ENCODE peak calls at places on chromosomes 3 and 15, in four cellular contexts. W is fibroblast of lung; J is CD4-positive, CD25-positive, alpha-beta regulatory T cell; D is stomach. O is an unnamed sample. For H3K27me3, the result is how much of the 10 kb centered on the place peaks cover.

GRCh38 chr3:192494176-192494575 is 233.2 kb downstream of the FGF12 start:
- DNase-seq in W (no peak), J (no peak), D (no peak), O (no peak)

GRCh38 chr3:53286727-53287412 is 31.0 kb upstream of the TKT start:
- DNase-seq in W (peak), J (no peak), D (no peak), O (no peak)

GRCh38 chr15:99096173-99096893 is 8.5 kb upstream of the SYNM start:
- DNase-seq in W (no peak), J (no peak), D (no peak), O (no peak)

GRCh38 chr15:31570591-31570990 is 244.0 kb downstream of the KLF13 start:
- DNase-seq in W (no peak), J (no peak), D (no peak), O (no peak)

GRCh38 chr15:79185199-79185598 is 94.6 kb upstream of the RASGRF1 start:
- DNase-seq in W (no peak), J (no peak), D (no peak), O (no peak)

GRCh38 chr3:128346562-128346961 is 120.1 kb downstream of the DNAJB8 start:
- DNase-seq in W (no peak), J (no peak), D (no peak), O (no peak)

GRCh38 chr15:48555244-48555804 is 90.2 kb downstream of the FBN1 start:
- DNase-seq in W (peak), J (no peak), D (no peak), O (no peak)

GRCh38 chr3:193780810-193781472 is 187.9 kb downstream of the OPA1 start:
- DNase-seq in W (peak), J (no peak), D (peak), O (no peak)

GRCh38 chr3:156617145-156617544 is 57.2 kb upstream of the TIPARP start:
- DNase-seq in W (no peak), J (no peak), D (no peak), O (no peak)

GRCh38 chr15:38853608-38854007 is 289.0 kb upstream of the RASGRP1 start:
- DNase-seq in W (peak), J (peak), D (no peak), O (no peak)

GRCh38 chr3:57059416-57059815 is 1.0 kb upstream of the SPATA12 start:
- DNase-seq in W (no peak), J (no peak), D (no peak), O (no peak)
- H3K27ac ChIP-seq in W (no peak), J (no peak), D (peak), O (no peak)

DNA sequence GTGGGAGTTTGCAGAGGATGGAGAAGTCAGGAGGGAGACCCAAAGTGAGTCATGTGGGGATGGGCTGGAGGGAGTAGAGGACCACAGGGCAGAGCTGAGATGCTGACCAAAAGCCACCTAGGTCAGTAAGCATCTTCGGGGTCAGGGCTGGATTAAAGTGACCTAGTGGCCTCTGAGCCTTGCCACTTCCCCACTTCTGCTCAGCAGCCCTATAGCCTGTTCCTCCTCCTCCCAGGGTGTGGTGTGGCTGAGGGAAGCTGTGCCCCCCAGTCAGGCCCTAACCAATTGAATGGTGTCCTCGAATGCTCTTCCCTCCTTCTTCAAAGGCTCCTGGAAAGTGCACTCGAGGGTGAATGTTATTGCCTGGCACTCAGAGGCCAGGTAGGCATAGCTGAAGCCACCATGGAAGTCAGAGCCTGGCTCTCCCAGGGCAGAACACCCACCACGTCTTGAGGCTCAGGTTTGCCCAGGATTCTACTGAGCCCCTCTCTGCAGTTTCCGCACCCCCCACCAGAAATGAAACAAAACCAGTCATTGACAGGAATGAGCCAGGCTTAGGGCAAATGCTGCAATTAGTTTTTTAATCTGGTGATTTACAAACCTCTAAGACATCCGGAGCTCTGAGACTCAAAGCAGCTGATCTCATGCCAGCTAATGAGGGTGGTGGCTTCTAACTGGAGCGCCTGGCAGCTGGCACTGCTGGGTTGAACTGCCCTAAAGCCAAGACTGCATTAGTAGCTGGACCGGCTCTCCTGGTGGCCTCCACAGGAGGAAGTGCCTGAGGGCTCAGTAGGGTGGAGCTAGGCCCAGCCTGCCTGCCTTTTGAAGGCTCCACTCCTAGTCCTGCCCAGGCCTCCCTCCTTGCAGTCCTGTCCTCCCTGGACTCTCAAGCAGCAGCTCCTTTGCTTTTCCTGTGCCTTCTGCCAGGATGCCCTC is 25.9 kb upstream of the VIPR1 start:
- DNase-seq in W (no peak), J (no peak), D (peak), O (no peak)
- H3K4me3 ChIP-seq in W (no peak), J (no peak), D (no peak), O (no peak)

GRCh38 chr15:70410371-70410975 is 312.8 kb upstream of the TLE3 start:
- DNase-seq in W (no peak), J (no peak), D (no peak), O (no peak)

GRCh38 chr15:70415330-70415884 is 317.7 kb upstream of the TLE3 start:
- DNase-seq in W (no peak), J (no peak), D (no peak), O (no peak)

GRCh38 chr15:70411464-70411863 is 313.7 kb upstream of the TLE3 start:
- DNase-seq in W (no peak), J (no peak), D (no peak), O (no peak)

GRCh38 chr15:70409388-70409787 is 311.7 kb upstream of the TLE3 start:
- DNase-seq in W (no peak), J (no peak), D (no peak), O (no peak)

DNA sequence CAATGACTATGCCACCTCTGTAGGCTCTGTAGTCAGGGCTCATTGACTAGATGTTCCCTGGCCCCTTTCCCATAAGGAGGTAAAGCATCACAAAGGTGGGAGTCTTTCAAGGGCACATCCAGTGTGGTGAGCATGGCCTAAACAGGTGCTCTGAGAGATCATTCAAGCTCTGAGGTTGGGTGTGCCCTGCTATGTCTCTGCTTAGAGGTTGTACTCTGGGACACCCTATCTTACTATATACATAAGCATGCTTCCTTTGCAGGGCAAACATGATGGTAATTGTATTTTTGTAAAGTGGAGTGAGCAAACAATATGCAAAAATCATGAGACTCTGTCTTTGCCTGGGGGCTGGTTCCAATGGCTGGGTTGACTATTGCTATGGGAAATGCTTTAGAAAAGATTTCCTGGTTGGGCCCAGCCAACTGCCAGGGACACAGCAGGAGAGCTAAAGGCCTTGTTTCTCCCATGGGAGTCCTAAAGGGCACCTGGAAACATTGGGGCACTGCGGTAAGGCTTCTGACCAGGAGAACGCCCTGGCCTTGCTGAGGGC is 315.1 kb upstream of the TLE3 start:
- DNase-seq in W (no peak), J (no peak), D (no peak), O (no peak)
- H3K27me3 ChIP-seq in W (under half), J (under half), D (under half), O (under half)

GRCh38 chr3:124780767-124781485 is 50.7 kb downstream of the UMPS start:
- DNase-seq in W (peak), J (no peak), D (no peak), O (no peak)

GRCh38 chr3:124783696-124784095 is 53.4 kb downstream of the UMPS start:
- DNase-seq in W (no peak), J (no peak), D (no peak), O (no peak)

GRCh38 chr3:124779751-124780191 is 49.5 kb downstream of the UMPS start:
- DNase-seq in W (no peak), J (no peak), D (no peak), O (no peak)

GRCh38 chr3:124780356-124780755 is 50.1 kb downstream of the UMPS start:
- DNase-seq in W (peak), J (no peak), D (no peak), O (no peak)

GRCh38 chr3:124781706-124782376 is 51.6 kb downstream of the UMPS start:
- DNase-seq in W (no peak), J (no peak), D (no peak), O (no peak)
- H3K27ac ChIP-seq in W (peak), J (no peak), D (peak), O (no peak)

O was measured in CD8-positive, alpha-beta T cell.